ENCODE peak calls at places on chromosomes 2 and 18, in four cellular contexts. N is GM12878, Q is K562, C is HepG2. E is an unnamed sample.
A peak's percentile ranks its signal among the peaks of the same experiment; 100 is the strongest.

GRCh38 chr2:58098254-58099096 is 51.9 kb downstream of the VRK2 start:
- DNase-seq in N (no peak), Q (no peak), C (no peak), E (no peak)

GRCh38 chr2:5140367-5140766 is 551.8 kb upstream of the SOX11 start:
- DNase-seq in N (no peak), Q (no peak), C (no peak), E (no peak)

GRCh38 chr2:143611336-143611735 is 482.1 kb downstream of the ARHGAP15 start:
- DNase-seq in N (no peak), Q (no peak), C (no peak), E (no peak)

GRCh38 chr2:182642328-182642727 is 73.7 kb upstream of the DNAJC10 start:
- DNase-seq in N (peak; percentile 27), Q (peak; percentile 61), C (peak; percentile 11), E (peak; percentile 49)

GRCh38 chr2:106996136-106996769 is 110.3 kb upstream of the ST6GAL2 start:
- DNase-seq in N (no peak), Q (no peak), C (no peak), E (no peak)

GRCh38 chr2:192783643-192784042 is 588.9 kb upstream of the TMEFF2 start:
- DNase-seq in N (no peak), Q (no peak), C (no peak), E (no peak)

GRCh38 chr18:12991839-12992216 is 666 bp downstream of the CEP192 start:
- DNase-seq in N (no peak), Q (no peak), C (no peak), E (no peak)

GRCh38 chr2:33212151-33212550 is 264.3 kb upstream of the RASGRP3 start:
- DNase-seq in N (no peak), Q (peak; percentile 72), C (peak; percentile 45), E (no peak)

GRCh38 chr2:236715511-236715961 is 145.9 kb downstream of the ACKR3 start:
- DNase-seq in N (no peak), Q (no peak), C (no peak), E (no peak)

GRCh38 chr2:145091011-145091744 is 571.3 kb upstream of the ZEB2 start:
- DNase-seq in N (no peak), Q (no peak), C (no peak), E (no peak)

GRCh38 chr2:30691948-30692828 is 115.1 kb downstream of the CAPN13 start:
- DNase-seq in N (no peak), Q (no peak), C (no peak), E (no peak)

GRCh38 chr2:12915792-12916191 is 199.1 kb downstream of the TRIB2 start:
- DNase-seq in N (no peak), Q (no peak), C (no peak), E (no peak)

GRCh38 chr2:230408244-230408842 is 7.7 kb upstream of the SP100 start:
- DNase-seq in N (no peak), Q (no peak), C (no peak), E (no peak)

GRCh38 chr2:188176626-188177025 is 115.0 kb upstream of the GULP1 start:
- DNase-seq in N (no peak), Q (no peak), C (no peak), E (no peak)

GRCh38 chr2:197034969-197035368 is 108.5 kb upstream of the PGAP1 start:
- DNase-seq in N (no peak), Q (no peak), C (no peak), E (no peak)

GRCh38 chr2:168336786-168337388 is 89.5 kb upstream of the STK39 start:
- DNase-seq in N (no peak), Q (peak; percentile 28), C (peak; percentile 69), E (peak; percentile 74)

GRCh38 chr18:61402761-61403160 is 69.5 kb downstream of the CDH20 start:
- DNase-seq in N (no peak), Q (no peak), C (no peak), E (no peak)

GRCh38 chr2:68135448-68136320 is 22.0 kb upstream of the PNO1 start:
- DNase-seq in N (no peak), Q (peak; percentile 88), C (no peak), E (no peak)

GRCh38 chr2:14297906-14298305 is 334.6 kb upstream of the LRATD1 start:
- DNase-seq in N (no peak), Q (no peak), C (no peak), E (no peak)

GRCh38 chr2:150878347-150878746 is 383.3 kb downstream of the RBM43 start:
- DNase-seq in N (no peak), Q (peak; percentile 10), C (peak; percentile 13), E (no peak)

GRCh38 chr2:98826856-98827255 is 95.9 kb upstream of the MGAT4A start:
- DNase-seq in N (no peak), Q (no peak), C (no peak), E (no peak)

GRCh38 chr18:39946623-39947061 is 2008.4 kb upstream of the PIK3C3 start:
- DNase-seq in N (no peak), Q (no peak), C (no peak), E (no peak)

GRCh38 chr18:10322408-10322807 is 132.0 kb upstream of the APCDD1 start:
- DNase-seq in N (no peak), Q (no peak), C (no peak), E (no peak)

GRCh38 chr2:159035790-159036411 is 67.5 kb downstream of the TANC1 start:
- DNase-seq in N (no peak), Q (peak; percentile 34), C (peak; percentile 83), E (peak; percentile 54)

GRCh38 chr2:121140734-121141133 is 144.3 kb downstream of the TFCP2L1 start:
- DNase-seq in N (no peak), Q (no peak), C (no peak), E (no peak)

GRCh38 chr2:20755132-20755800 is 67.6 kb downstream of the LDAH start:
- DNase-seq in N (no peak), Q (no peak), C (no peak), E (no peak)

GRCh38 chr18:42752921-42753320 is 362.6 kb downstream of the RIT2 start:
- DNase-seq in N (no peak), Q (no peak), C (no peak), E (peak; percentile 16)

GRCh38 chr18:41845563-41845962 is 109.5 kb upstream of the PIK3C3 start:
- DNase-seq in N (no peak), Q (no peak), C (no peak), E (no peak)

GRCh38 chr18:50398947-50399346 is 24.1 kb downstream of the SKA1 start:
- DNase-seq in N (no peak), Q (no peak), C (no peak), E (no peak)
- TF ChIP-seq CBFB in N (no peak), Q (no peak), C (no peak), E (no peak)

GRCh38 chr2:232295971-232296370 is 82.6 kb upstream of the ALPP start:
- DNase-seq in N (no peak), Q (no peak), C (no peak), E (no peak)
- TF ChIP-seq CBFB in N (no peak), Q (no peak), C (no peak), E (no peak)

GRCh38 chr2:113079123-113079522 is 11.4 kb downstream of the IL1F10 start:
- DNase-seq in N (no peak), Q (no peak), C (no peak), E (no peak)

GRCh38 chr2:113080134-113080533 is 12.4 kb downstream of the IL1F10 start:
- DNase-seq in N (no peak), Q (peak; percentile 64), C (peak; percentile 40), E (peak; percentile 75)

GRCh38 chr2:113078350-113078839 is 10.6 kb downstream of the IL1F10 start:
- DNase-seq in N (no peak), Q (no peak), C (no peak), E (no peak)

GRCh38 chr2:113076917-113077669 is 9.3 kb downstream of the IL1F10 start:
- DNase-seq in N (no peak), Q (no peak), C (no peak), E (no peak)

DNA sequence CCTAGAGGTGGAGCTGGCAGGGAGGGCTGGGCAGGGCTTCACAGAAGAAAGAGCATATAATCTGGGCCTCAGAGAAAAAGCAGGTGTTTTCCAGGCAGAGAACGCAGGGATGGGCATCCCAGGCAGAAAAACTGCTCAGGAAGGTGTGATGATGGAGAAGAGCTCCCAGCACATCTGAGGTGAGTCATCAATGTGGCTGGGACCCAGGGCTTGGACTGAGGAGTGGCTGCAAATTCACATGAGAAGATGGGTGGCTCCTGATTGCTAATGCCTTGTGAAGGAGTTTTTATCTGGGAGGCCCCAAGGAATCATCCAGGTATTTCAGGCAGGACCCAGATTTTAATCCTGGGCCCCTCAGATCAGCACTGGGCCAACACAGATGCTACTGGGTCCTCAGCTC is 10.2 kb downstream of the IL1F10 start:
- DNase-seq in N (no peak), Q (no peak), C (no peak), E (no peak)
- TF ChIP-seq CBFB in N (no peak), Q (no peak), C (no peak), E (no peak)

DNA sequence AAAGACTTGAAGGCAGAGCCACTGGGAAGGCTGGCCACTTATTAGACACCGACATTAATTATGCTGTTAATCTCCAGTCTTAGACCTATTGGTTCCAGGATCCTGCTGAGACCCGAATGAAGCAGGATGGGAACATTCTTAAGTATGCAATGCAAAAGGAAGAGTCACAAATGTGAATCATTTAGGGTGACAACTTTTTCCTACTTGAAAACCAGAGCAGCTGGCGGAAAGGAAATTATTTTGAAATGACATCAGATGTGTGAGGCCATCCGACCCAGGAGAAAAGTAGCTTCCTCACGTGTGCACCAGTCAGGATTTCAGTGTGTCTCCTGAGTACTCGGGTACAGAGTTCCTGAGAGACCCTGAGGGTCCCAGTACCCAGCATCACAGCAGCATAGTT is 222.9 kb upstream of the NCKAP5 start:
- DNase-seq in N (no peak), Q (no peak), C (no peak), E (no peak)
- TF ChIP-seq CBFB in N (no peak), Q (no peak), C (no peak), E (no peak)

GRCh38 chr2:69773201-69773600 is 31.3 kb downstream of the ANXA4 start:
- DNase-seq in N (no peak), Q (no peak), C (no peak), E (no peak)
- TF ChIP-seq CBFB in N (no peak), Q (no peak), C (no peak), E (no peak)

GRCh38 chr2:128272586-128273468 is 45.8 kb downstream of the HS6ST1 start:
- DNase-seq in N (no peak), Q (no peak), C (no peak), E (no peak)

GRCh38 chr2:128269358-128270305 is 49.0 kb downstream of the HS6ST1 start:
- DNase-seq in N (no peak), Q (no peak), C (no peak), E (no peak)

GRCh38 chr2:128271891-128272585 is 46.6 kb downstream of the HS6ST1 start:
- DNase-seq in N (no peak), Q (no peak), C (no peak), E (no peak)

GRCh38 chr2:128270306-128271185 is 48.1 kb downstream of the HS6ST1 start:
- DNase-seq in N (no peak), Q (no peak), C (peak; percentile 48), E (no peak)

GRCh38 chr2:128271186-128271890 is 47.3 kb downstream of the HS6ST1 start:
- DNase-seq in N (no peak), Q (no peak), C (no peak), E (no peak)
- TF ChIP-seq CBFB in N (no peak), Q (no peak), C (no peak), E (no peak)

DNA sequence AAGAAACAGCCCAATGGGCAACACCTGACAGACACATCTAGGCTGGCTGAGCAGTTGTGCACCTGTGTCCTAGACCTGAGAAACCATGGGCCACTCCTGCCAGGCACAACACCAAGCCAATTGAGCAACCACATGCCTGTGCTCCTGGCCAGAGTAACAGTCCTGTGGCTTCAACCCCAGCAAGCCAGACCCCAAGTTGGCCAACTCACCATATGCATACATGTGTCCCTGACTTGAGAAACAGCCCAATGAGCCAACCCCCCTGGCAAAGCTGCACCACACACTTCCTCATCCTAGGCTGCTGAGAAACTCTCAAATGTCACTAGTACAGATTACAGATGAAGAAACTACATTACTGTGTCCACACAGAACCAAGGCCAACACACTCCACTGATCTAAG is 36.6 kb downstream of the USP34 start:
- DNase-seq in N (no peak), Q (no peak), C (no peak), E (no peak)
- TF ChIP-seq CBFB in N (no peak), Q (no peak), C (no peak), E (no peak)